ENCODE peak calls at places on chromosomes 3 and 15, in five cellular contexts. One of them, this sample, is unnamed.

GRCh38 chr3:128084675-128085021 is 32.4 kb downstream of the SEC61A1 start:
- DNase-seq in NT2/D1: no peak
- DNase-seq in H1: no peak
- DNase-seq in HepG2: no peak
- DNase-seq in GM12878: no peak
- DNase-seq in this sample: no peak

GRCh38 chr3:161893972-161894371 is 397.4 kb downstream of the OTOL1 start:
- DNase-seq in NT2/D1: no peak
- DNase-seq in H1: no peak
- DNase-seq in HepG2: no peak
- DNase-seq in GM12878: no peak
- DNase-seq in this sample: no peak

GRCh38 chr15:62979252-62979651 is 63.3 kb upstream of the TPM1 start:
- DNase-seq in NT2/D1: no peak
- DNase-seq in H1: no peak
- DNase-seq in HepG2: no peak
- DNase-seq in GM12878: no peak
- DNase-seq in this sample: no peak

GRCh38 chr3:111284485-111285187 is 213.0 kb downstream of the NECTIN3 start:
- DNase-seq in NT2/D1: no peak
- DNase-seq in H1: no peak
- DNase-seq in HepG2: no peak
- DNase-seq in GM12878: no peak
- DNase-seq in this sample: no peak

GRCh38 chr15:72231847-72232461 is 964 bp upstream of the PKM start:
- DNase-seq in NT2/D1: no peak
- DNase-seq in H1: no peak
- DNase-seq in HepG2: peak
- DNase-seq in GM12878: no peak
- DNase-seq in this sample: no peak

GRCh38 chr15:101173233-101174119 is 78.4 kb downstream of the CHSY1 start:
- DNase-seq in NT2/D1: no peak
- DNase-seq in H1: no peak
- DNase-seq in HepG2: no peak
- DNase-seq in GM12878: no peak
- DNase-seq in this sample: no peak

GRCh38 chr15:80991446-80991845 is 1.8 kb upstream of the MESD start:
- DNase-seq in NT2/D1: no peak
- DNase-seq in H1: no peak
- DNase-seq in HepG2: no peak
- DNase-seq in GM12878: no peak
- DNase-seq in this sample: no peak

GRCh38 chr3:44969170-44969569 is 6.8 kb downstream of the ZDHHC3 start:
- DNase-seq in NT2/D1: no peak
- DNase-seq in H1: no peak
- DNase-seq in HepG2: no peak
- DNase-seq in GM12878: no peak
- DNase-seq in this sample: no peak

GRCh38 chr3:134354612-134355275 is 19.5 kb downstream of the AMOTL2 start:
- DNase-seq in NT2/D1: no peak
- DNase-seq in H1: no peak
- DNase-seq in HepG2: no peak
- DNase-seq in GM12878: no peak
- DNase-seq in this sample: no peak
- TF ChIP-seq SUZ12 in NT2/D1: no peak
- TF ChIP-seq SUZ12 in H1: no peak
- TF ChIP-seq SUZ12 in HepG2: no peak
- TF ChIP-seq SUZ12 in GM12878: no peak
- TF ChIP-seq SUZ12 in this sample: no peak

GRCh38 chr15:70679919-70680231 is 83.5 kb downstream of the UACA start:
- DNase-seq in NT2/D1: no peak
- DNase-seq in H1: no peak
- DNase-seq in HepG2: no peak
- DNase-seq in GM12878: no peak
- DNase-seq in this sample: no peak
- TF ChIP-seq SUZ12 in NT2/D1: no peak
- TF ChIP-seq SUZ12 in H1: no peak
- TF ChIP-seq SUZ12 in HepG2: no peak
- TF ChIP-seq SUZ12 in GM12878: no peak
- TF ChIP-seq SUZ12 in this sample: no peak

GRCh38 chr3:189292667-189293478 is 121.1 kb downstream of the TPRG1 start:
- DNase-seq in NT2/D1: no peak
- DNase-seq in H1: no peak
- DNase-seq in HepG2: no peak
- DNase-seq in GM12878: no peak
- DNase-seq in this sample: no peak
- TF ChIP-seq SUZ12 in NT2/D1: no peak
- TF ChIP-seq SUZ12 in H1: no peak
- TF ChIP-seq SUZ12 in HepG2: no peak
- TF ChIP-seq SUZ12 in GM12878: no peak
- TF ChIP-seq SUZ12 in this sample: no peak

DNA sequence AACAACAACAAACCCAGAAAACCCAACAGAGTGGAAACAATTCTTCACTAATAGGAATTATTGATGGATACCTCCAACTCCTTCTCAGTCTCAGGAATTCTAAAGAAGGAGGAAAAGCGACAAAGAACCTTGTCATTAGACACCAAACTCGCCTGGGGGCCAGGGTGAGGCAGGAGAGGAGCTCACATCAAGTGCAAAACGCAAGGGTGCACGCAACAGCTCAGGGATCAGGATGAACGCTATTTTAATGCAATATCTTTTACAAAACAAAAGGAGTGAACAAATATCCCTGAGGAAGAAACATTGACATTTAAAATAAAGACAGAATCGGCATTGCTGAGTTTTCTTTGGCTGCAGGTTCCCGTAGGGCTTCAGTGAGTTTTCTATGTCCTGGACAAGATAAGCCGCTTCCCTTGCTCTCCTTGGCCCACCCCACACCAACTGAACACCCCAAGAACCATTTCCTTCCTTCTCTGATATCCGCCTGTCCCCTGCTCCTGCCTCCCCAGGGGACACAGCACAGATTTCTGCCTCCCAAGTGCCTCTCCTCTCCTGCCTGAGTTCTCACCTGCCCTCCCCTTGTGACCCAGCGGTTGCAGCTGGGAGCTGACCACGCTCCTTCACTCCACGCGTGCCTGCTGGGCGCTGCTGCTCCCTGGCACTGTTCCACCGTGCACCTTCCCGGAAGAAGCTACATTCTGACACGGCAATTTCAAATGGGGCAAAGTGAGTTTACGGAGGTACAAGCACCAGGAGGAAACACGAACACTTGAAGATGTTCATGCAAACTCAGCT is 63.0 kb downstream of the ATP10A start:
- DNase-seq in NT2/D1: no peak
- DNase-seq in H1: peak
- DNase-seq in HepG2: no peak
- DNase-seq in GM12878: no peak
- DNase-seq in this sample: no peak
- TF ChIP-seq SUZ12 in NT2/D1: no peak
- TF ChIP-seq SUZ12 in H1: no peak
- TF ChIP-seq SUZ12 in HepG2: no peak
- TF ChIP-seq SUZ12 in GM12878: no peak
- TF ChIP-seq SUZ12 in this sample: no peak

GRCh38 chr15:85443593-85444328 is 63.4 kb downstream of the AKAP13 start:
- DNase-seq in NT2/D1: no peak
- DNase-seq in H1: no peak
- DNase-seq in HepG2: peak
- DNase-seq in GM12878: peak
- DNase-seq in this sample: peak
- TF ChIP-seq SUZ12 in NT2/D1: no peak
- TF ChIP-seq SUZ12 in H1: no peak
- TF ChIP-seq SUZ12 in HepG2: no peak
- TF ChIP-seq SUZ12 in GM12878: no peak
- TF ChIP-seq SUZ12 in this sample: no peak

GRCh38 chr15:48361690-48362089 is 30.5 kb downstream of the DUT start:
- DNase-seq in NT2/D1: no peak
- DNase-seq in H1: no peak
- DNase-seq in HepG2: no peak
- DNase-seq in GM12878: no peak
- DNase-seq in this sample: no peak
- TF ChIP-seq SUZ12 in NT2/D1: no peak
- TF ChIP-seq SUZ12 in H1: no peak
- TF ChIP-seq SUZ12 in HepG2: no peak
- TF ChIP-seq SUZ12 in GM12878: no peak
- TF ChIP-seq SUZ12 in this sample: no peak

DNA sequence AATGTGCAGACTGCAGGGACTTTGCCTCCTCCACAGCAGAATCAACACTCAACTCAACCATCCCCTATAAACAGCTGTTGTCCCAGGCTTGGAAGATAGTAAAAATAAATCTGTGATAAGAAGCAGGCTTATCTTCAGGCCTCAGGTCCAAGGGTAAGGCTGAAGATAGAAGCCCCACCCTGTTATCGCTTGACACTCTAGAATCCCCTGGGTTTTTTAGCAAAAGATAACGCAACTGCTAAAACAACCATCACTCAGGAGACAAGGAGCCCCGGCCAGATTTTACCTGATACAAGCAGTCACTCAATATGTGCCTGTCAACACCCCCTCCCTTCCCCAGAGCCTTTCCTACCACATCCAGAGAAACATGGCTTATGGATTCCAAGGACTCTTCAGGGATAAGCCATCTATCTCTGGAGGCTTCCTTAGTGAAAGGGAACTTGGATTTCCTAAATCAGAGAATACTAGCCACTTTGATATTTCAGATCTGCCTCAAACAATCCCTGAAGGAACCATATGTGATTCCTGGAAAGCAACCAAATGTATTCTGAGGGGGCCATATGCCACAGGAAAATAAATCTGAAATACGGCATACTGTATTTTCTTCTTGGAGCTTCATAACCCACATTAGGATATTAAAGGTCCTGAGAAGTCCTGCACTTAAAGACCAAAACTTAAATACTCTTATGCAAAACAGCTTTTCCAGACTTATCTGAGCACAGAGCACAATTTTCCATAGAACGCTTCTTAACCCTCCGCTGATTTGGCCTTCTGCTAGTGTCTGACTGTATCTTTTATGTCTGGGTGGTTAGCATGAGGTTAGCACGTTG is 60.4 kb downstream of the LYZL4 start:
- DNase-seq in NT2/D1: no peak
- DNase-seq in H1: no peak
- DNase-seq in HepG2: no peak
- DNase-seq in GM12878: no peak
- DNase-seq in this sample: no peak
- TF ChIP-seq SUZ12 in NT2/D1: no peak
- TF ChIP-seq SUZ12 in H1: no peak
- TF ChIP-seq SUZ12 in HepG2: no peak
- TF ChIP-seq SUZ12 in GM12878: no peak
- TF ChIP-seq SUZ12 in this sample: no peak

This sample was measured in HEK293T.